ENCODE peak calls at places on chromosomes 11 and 22, in seven cellular contexts. One of them, this sample, is unnamed.

GRCh38 chr11:32563600-32563959 is 20.1 kb upstream of the EIF3M start:
- DNase-seq in keratinocyte: no peak
- DNase-seq in K562: no peak
- DNase-seq in T-helper 1 cell: no peak
- DNase-seq in LoVo: no peak
- DNase-seq in fibroblast of the conjunctiva: no peak
- DNase-seq in ureter: no peak
- DNase-seq in this sample: no peak

GRCh38 chr11:60860943-60861342 is 5.2 kb upstream of the PTGDR2 start:
- DNase-seq in K562: no peak
- DNase-seq in keratinocyte: no peak
- DNase-seq in fibroblast of the conjunctiva: no peak
- DNase-seq in T-helper 1 cell: no peak
- DNase-seq in ureter: no peak
- DNase-seq in LoVo: no peak
- DNase-seq in this sample: no peak

GRCh38 chr11:76233936-76234703 is 27.8 kb upstream of the WNT11 start:
- DNase-seq in ureter: peak
- DNase-seq in K562: peak
- DNase-seq in keratinocyte: no peak
- DNase-seq in LoVo: peak
- DNase-seq in fibroblast of the conjunctiva: peak
- DNase-seq in T-helper 1 cell: no peak
- DNase-seq in this sample: no peak

GRCh38 chr11:65132988-65133700 is 1.2 kb downstream of the SYVN1 start:
- DNase-seq in ureter: no peak
- DNase-seq in K562: peak
- DNase-seq in LoVo: peak
- DNase-seq in fibroblast of the conjunctiva: no peak
- DNase-seq in keratinocyte: peak
- DNase-seq in T-helper 1 cell: no peak
- DNase-seq in this sample: peak

GRCh38 chr11:72330131-72330727 is 86.3 kb upstream of the PHOX2A start:
- DNase-seq in K562: no peak
- DNase-seq in keratinocyte: no peak
- DNase-seq in T-helper 1 cell: no peak
- DNase-seq in fibroblast of the conjunctiva: no peak
- DNase-seq in ureter: no peak
- DNase-seq in LoVo: no peak
- DNase-seq in this sample: no peak

GRCh38 chr11:1224109-1224485 is 1.2 kb downstream of the MUC5B start:
- DNase-seq in fibroblast of the conjunctiva: no peak
- DNase-seq in LoVo: no peak
- DNase-seq in keratinocyte: no peak
- DNase-seq in K562: no peak
- DNase-seq in T-helper 1 cell: no peak
- DNase-seq in ureter: no peak
- DNase-seq in this sample: no peak

GRCh38 chr22:50027639-50028537 is 15.3 kb upstream of the IL17REL start:
- DNase-seq in ureter: peak
- DNase-seq in T-helper 1 cell: peak
- DNase-seq in LoVo: no peak
- DNase-seq in fibroblast of the conjunctiva: no peak
- DNase-seq in K562: no peak
- DNase-seq in keratinocyte: peak
- DNase-seq in this sample: peak

GRCh38 chr11:120524536-120525085 is 13.1 kb downstream of the GRIK4 start:
- DNase-seq in fibroblast of the conjunctiva: no peak
- DNase-seq in keratinocyte: no peak
- DNase-seq in ureter: no peak
- DNase-seq in T-helper 1 cell: no peak
- DNase-seq in K562: no peak
- DNase-seq in LoVo: no peak
- DNase-seq in this sample: no peak

GRCh38 chr22:32661296-32661695 is 140.2 kb upstream of the TIMP3 start:
- DNase-seq in LoVo: no peak
- DNase-seq in fibroblast of the conjunctiva: peak
- DNase-seq in K562: no peak
- DNase-seq in T-helper 1 cell: no peak
- DNase-seq in ureter: no peak
- DNase-seq in keratinocyte: no peak
- DNase-seq in this sample: no peak

GRCh38 chr11:130177782-130178181 is 18.2 kb downstream of the ST14 start:
- DNase-seq in ureter: no peak
- DNase-seq in K562: no peak
- DNase-seq in keratinocyte: no peak
- DNase-seq in T-helper 1 cell: no peak
- DNase-seq in fibroblast of the conjunctiva: no peak
- DNase-seq in LoVo: no peak
- DNase-seq in this sample: no peak

GRCh38 chr11:76253416-76253815 is 47.1 kb upstream of the WNT11 start:
- DNase-seq in LoVo: no peak
- DNase-seq in T-helper 1 cell: no peak
- DNase-seq in keratinocyte: no peak
- DNase-seq in K562: no peak
- DNase-seq in ureter: no peak
- DNase-seq in fibroblast of the conjunctiva: no peak
- DNase-seq in this sample: no peak

GRCh38 chr22:46619240-46619829 is 851 bp upstream of the GRAMD4 start:
- DNase-seq in keratinocyte: no peak
- DNase-seq in K562: no peak
- DNase-seq in ureter: no peak
- DNase-seq in fibroblast of the conjunctiva: no peak
- DNase-seq in LoVo: no peak
- DNase-seq in T-helper 1 cell: no peak
- DNase-seq in this sample: no peak

This sample was measured in activated CD4-positive, alpha-beta T cell treated with anti-CD3 and anti-CD28 coated beads, Interleukin-2, amount 50 U/mL, for 48 hours.